ENCODE peak calls at places on chromosomes 5 and 9, in seven cellular contexts. J is type B pancreatic cell; C is CD8-positive, alpha-beta T cell; L is neural crest cell; H is PC-9; N is cardiac muscle cell; P is nephron progenitor cell. R is an unnamed sample.

GRCh38 chr9:113299800-113300292 is 3.3 kb downstream of the RNF183 start:
- DNase-seq in J (no peak), C (no peak), L (no peak), H (peak), N (peak), P (no peak), R (no peak)

GRCh38 chr5:143708672-143709071 is 103.3 kb upstream of the HMHB1 start:
- DNase-seq in J (no peak), C (no peak), L (no peak), H (no peak), N (no peak), P (no peak), R (no peak)

GRCh38 chr9:13266172-13266571 is 13.3 kb downstream of the MPDZ start:
- DNase-seq in J (no peak), C (no peak), L (no peak), H (no peak), N (no peak), P (no peak), R (peak)

GRCh38 chr9:14347408-14348224 is 33.7 kb upstream of the NFIB start:
- DNase-seq in J (no peak), C (no peak), L (no peak), H (peak), N (peak), P (peak), R (no peak)

GRCh38 chr5:115384587-115385375 is 88.3 kb upstream of the CCDC112 start:
- DNase-seq in J (no peak), C (no peak), L (no peak), H (no peak), N (no peak), P (no peak), R (no peak)

GRCh38 chr5:116990010-116990409 is 415.4 kb upstream of the SEMA6A start:
- DNase-seq in J (no peak), C (no peak), L (peak), H (no peak), N (peak), P (no peak), R (no peak)

GRCh38 chr5:172868924-172869565 is 35.0 kb downstream of the ERGIC1 start:
- DNase-seq in J (no peak), C (no peak), L (no peak), H (peak), N (no peak), P (no peak), R (peak)

GRCh38 chr5:36641416-36641815 is 35.0 kb downstream of the SLC1A3 start:
- DNase-seq in J (no peak), C (no peak), L (no peak), H (no peak), N (no peak), P (no peak), R (peak)

GRCh38 chr9:126707083-126707482 is 93.4 kb downstream of the LMX1B start:
- DNase-seq in J (no peak), C (no peak), L (no peak), H (no peak), N (no peak), P (no peak), R (no peak)

GRCh38 chr5:122182491-122182921 is 53.2 kb downstream of the ZNF474 start:
- DNase-seq in J (no peak), C (no peak), L (no peak), H (peak), N (no peak), P (no peak), R (peak)

GRCh38 chr5:171695804-171696203 is 89.8 kb upstream of the SMIM23 start:
- DNase-seq in J (no peak), C (no peak), L (no peak), H (no peak), N (no peak), P (no peak), R (no peak)

GRCh38 chr5:98734646-98735045 is 38.8 kb upstream of the RGMB start:
- DNase-seq in J (no peak), C (no peak), L (no peak), H (no peak), N (no peak), P (no peak), R (no peak)

GRCh38 chr5:6545770-6546690 is 86.8 kb downstream of the NSUN2 start:
- DNase-seq in J (peak), C (no peak), L (no peak), H (no peak), N (no peak), P (no peak), R (no peak)

GRCh38 chr5:127290019-127290945 is at the start of gene MEGF10:
- DNase-seq in J (peak), C (no peak), L (peak), H (peak), N (peak), P (peak), R (peak)

GRCh38 chr9:36914212-36914577 is 119.9 kb downstream of the PAX5 start:
- DNase-seq in J (no peak), C (no peak), L (no peak), H (no peak), N (no peak), P (no peak), R (no peak)

GRCh38 chr5:172874647-172875371 is 40.8 kb downstream of the ERGIC1 start:
- DNase-seq in J (no peak), C (no peak), L (no peak), H (no peak), N (no peak), P (no peak), R (no peak)

GRCh38 chr9:93652604-93653592 is 76.5 kb downstream of the PHF2 start:
- DNase-seq in J (no peak), C (no peak), L (no peak), H (no peak), N (no peak), P (no peak), R (no peak)

GRCh38 chr9:112002847-112003457 is 106.3 kb downstream of the UGCG start:
- DNase-seq in J (no peak), C (no peak), L (no peak), H (no peak), N (no peak), P (no peak), R (peak)

GRCh38 chr5:65482280-65482726 is 583 bp upstream of the ADAMTS6 start:
- DNase-seq in J (no peak), C (no peak), L (no peak), H (peak), N (peak), P (no peak), R (peak)

GRCh38 chr5:158838788-158839187 is 260.9 kb downstream of the EBF1 start:
- DNase-seq in J (no peak), C (no peak), L (no peak), H (no peak), N (no peak), P (no peak), R (no peak)

GRCh38 chr5:172647341-172648007 is 6.4 kb downstream of the NEURL1B start:
- DNase-seq in J (no peak), C (no peak), L (no peak), H (no peak), N (no peak), P (no peak), R (no peak)

GRCh38 chr5:28743362-28743761 is 1705.0 kb upstream of the CDH9 start:
- DNase-seq in J (no peak), C (no peak), L (no peak), H (no peak), N (no peak), P (no peak), R (no peak)

GRCh38 chr9:104608336-104608735 is 2.9 kb upstream of the OR13C2 start:
- DNase-seq in J (no peak), C (no peak), L (no peak), H (no peak), N (no peak), P (no peak), R (no peak)
- TF ChIP-seq CTCF in J (peak), C (no peak), L (peak), H (peak), N (no peak), P (peak), R (peak)

GRCh38 chr9:137319976-137320551 is 18.0 kb upstream of the NRARP start:
- DNase-seq in J (peak), C (no peak), L (no peak), H (no peak), N (no peak), P (no peak), R (no peak)

GRCh38 chr9:137318565-137318964 is 16.5 kb upstream of the NRARP start:
- DNase-seq in J (no peak), C (no peak), L (no peak), H (no peak), N (peak), P (no peak), R (no peak)

GRCh38 chr9:137319434-137319975 is 17.4 kb upstream of the NRARP start:
- DNase-seq in J (no peak), C (no peak), L (no peak), H (no peak), N (no peak), P (no peak), R (no peak)

GRCh38 chr9:137317979-137318511 is 16.0 kb upstream of the NRARP start:
- DNase-seq in J (no peak), C (no peak), L (no peak), H (no peak), N (no peak), P (no peak), R (no peak)

GRCh38 chr9:137318976-137319375 is 16.9 kb upstream of the NRARP start:
- DNase-seq in J (peak), C (no peak), L (no peak), H (peak), N (peak), P (peak), R (peak)
- TF ChIP-seq CTCF in J (peak), C (no peak), L (no peak), H (peak), N (no peak), P (peak), R (peak)

GRCh38 chr5:1934801-1935429 is 52.2 kb upstream of the IRX4 start:
- DNase-seq in J (no peak), C (no peak), L (no peak), H (no peak), N (no peak), P (no peak), R (no peak)

GRCh38 chr5:1938310-1939000 is 55.7 kb upstream of the IRX4 start:
- DNase-seq in J (no peak), C (no peak), L (no peak), H (no peak), N (no peak), P (no peak), R (no peak)

GRCh38 chr5:1936413-1936812 is 53.7 kb upstream of the IRX4 start:
- DNase-seq in J (no peak), C (no peak), L (no peak), H (peak), N (no peak), P (no peak), R (no peak)

GRCh38 chr5:1937590-1937989 is 54.9 kb upstream of the IRX4 start:
- DNase-seq in J (no peak), C (no peak), L (no peak), H (no peak), N (no peak), P (no peak), R (no peak)

GRCh38 chr5:1936901-1937300 is 54.2 kb upstream of the IRX4 start:
- DNase-seq in J (no peak), C (no peak), L (no peak), H (no peak), N (no peak), P (no peak), R (no peak)
- TF ChIP-seq CTCF in J (no peak), C (no peak), L (no peak), H (no peak), N (no peak), P (no peak), R (no peak)

DNA sequence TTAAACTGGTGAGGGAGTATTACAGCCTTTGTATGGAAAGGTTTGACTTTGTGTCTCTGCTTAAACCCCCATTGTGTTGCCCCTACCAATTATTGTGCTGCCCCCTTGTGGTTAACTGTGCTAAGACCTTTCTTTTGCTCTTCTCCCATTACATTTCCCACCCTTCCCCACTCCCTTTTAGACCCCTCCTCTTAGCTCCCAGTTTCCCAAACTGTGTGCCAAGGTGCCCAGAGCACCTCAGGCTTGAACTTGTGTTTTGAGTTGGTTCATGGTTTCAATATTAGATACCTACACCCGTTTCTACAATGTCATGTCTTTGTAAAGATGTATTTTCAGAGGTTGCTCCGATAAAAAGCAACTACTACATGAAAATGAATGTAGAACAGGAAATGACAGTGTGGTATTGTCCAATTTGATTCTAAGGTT is 2.9 kb downstream of the JAK2 start:
- DNase-seq in J (no peak), C (no peak), L (peak), H (peak), N (peak), P (peak), R (peak)
- TF ChIP-seq CTCF in J (peak), C (peak), L (peak), H (peak), N (peak), P (peak), R (peak)

DNA sequence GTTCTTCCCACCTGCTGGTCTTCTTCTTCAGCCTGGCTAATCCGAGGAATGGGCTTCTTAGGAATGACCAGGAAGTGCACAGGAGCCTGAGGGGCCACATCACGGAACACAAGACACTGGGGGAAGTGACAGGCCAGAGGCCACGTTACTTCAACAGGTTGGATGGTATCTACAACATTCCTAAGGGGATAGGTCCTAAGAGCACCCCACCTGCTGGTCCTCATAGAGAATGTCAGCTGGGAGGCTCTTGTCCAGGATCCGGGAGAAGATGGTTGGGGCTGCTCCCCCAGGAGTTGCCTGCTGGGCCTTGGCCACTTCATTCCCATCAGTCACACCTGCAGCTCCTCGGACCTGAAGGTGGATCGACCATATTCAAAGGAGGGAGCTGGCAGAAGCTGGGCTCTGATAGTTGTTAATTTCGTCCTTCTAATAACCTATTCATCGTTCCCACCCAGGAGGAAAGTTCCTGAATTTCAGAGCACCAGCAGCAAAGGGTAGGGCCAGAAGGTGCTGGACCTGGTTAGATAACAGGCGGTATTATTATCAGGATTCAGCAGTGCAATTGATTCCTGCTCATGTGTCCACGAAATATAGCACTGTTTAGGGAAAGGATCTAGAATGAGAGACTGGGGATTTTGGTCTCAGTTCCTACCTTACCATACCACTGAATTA is 1.3 kb downstream of the HINT2 start:
- DNase-seq in J (no peak), C (no peak), L (no peak), H (no peak), N (no peak), P (no peak), R (peak)
- TF ChIP-seq CTCF in J (peak), C (no peak), L (peak), H (peak), N (peak), P (no peak), R (peak)